ENCODE peak calls at places on chromosomes 5 and 9, in ten cellular contexts. K, X, I, O, W, P, L, A, G and Y are unnamed samples.

GRCh38 chr9:114011313-114011712 is 66.8 kb downstream of the AMBP start:
- DNase-seq in K (no peak), X (no peak), I (no peak), O (no peak), W (no peak), P (no peak), L (no peak), A (no peak), G (no peak), Y (no peak)

GRCh38 chr9:98580956-98581355 is 127.8 kb downstream of the GABBR2 start:
- DNase-seq in K (peak), X (no peak), I (peak), O (no peak), W (no peak), P (no peak), L (no peak), A (no peak), G (no peak), Y (no peak)

GRCh38 chr5:181205735-181206401 is 872 bp upstream of the TRIM7 start:
- DNase-seq in K (peak), X (peak), I (no peak), O (no peak), W (no peak), P (peak), L (no peak), A (no peak), G (peak), Y (no peak)

GRCh38 chr9:105188746-105189145 is 55.7 kb upstream of the SLC44A1 start:
- DNase-seq in K (no peak), X (no peak), I (no peak), O (no peak), W (no peak), P (no peak), L (no peak), A (no peak), G (peak), Y (no peak)

GRCh38 chr9:116544896-116545295 is 142.2 kb upstream of the TRIM32 start:
- DNase-seq in K (no peak), X (no peak), I (no peak), O (no peak), W (no peak), P (no peak), L (no peak), A (no peak), G (no peak), Y (peak)

GRCh38 chr5:179146277-179146676 is 86.1 kb downstream of the ZNF354C start:
- DNase-seq in K (no peak), X (peak), I (no peak), O (no peak), W (no peak), P (no peak), L (no peak), A (no peak), G (no peak), Y (no peak)

GRCh38 chr9:20319641-20320337 is 302.5 kb downstream of the MLLT3 start:
- DNase-seq in K (no peak), X (no peak), I (no peak), O (no peak), W (peak), P (peak), L (no peak), A (no peak), G (peak), Y (no peak)

GRCh38 chr5:14305045-14305444 is 161.9 kb downstream of the TRIO start:
- DNase-seq in K (no peak), X (no peak), I (no peak), O (no peak), W (peak), P (peak), L (no peak), A (no peak), G (peak), Y (no peak)

GRCh38 chr9:13266172-13266571 is 13.3 kb downstream of the MPDZ start:
- DNase-seq in K (no peak), X (no peak), I (no peak), O (no peak), W (peak), P (peak), L (no peak), A (no peak), G (peak), Y (no peak)

GRCh38 chr5:113295111-113295539 is 139.7 kb downstream of the TSSK1B start:
- DNase-seq in K (no peak), X (no peak), I (no peak), O (no peak), W (peak), P (no peak), L (no peak), A (no peak), G (no peak), Y (no peak)

GRCh38 chr9:135221951-135222631 is 134.6 kb downstream of the OLFM1 start:
- DNase-seq in K (no peak), X (no peak), I (no peak), O (no peak), W (no peak), P (no peak), L (no peak), A (no peak), G (no peak), Y (no peak)

GRCh38 chr5:41843456-41844112 is 26.6 kb downstream of the OXCT1 start:
- DNase-seq in K (peak), X (no peak), I (no peak), O (peak), W (peak), P (peak), L (no peak), A (no peak), G (peak), Y (no peak)

GRCh38 chr9:81604306-81605153 is 84.8 kb downstream of the TLE1 start:
- DNase-seq in K (no peak), X (no peak), I (no peak), O (no peak), W (no peak), P (no peak), L (no peak), A (no peak), G (no peak), Y (no peak)

GRCh38 chr9:72911816-72912215 is 41.0 kb downstream of the ALDH1A1 start:
- DNase-seq in K (no peak), X (no peak), I (no peak), O (no peak), W (no peak), P (no peak), L (no peak), A (no peak), G (no peak), Y (no peak)

GRCh38 chr9:137723396-137724113 is 104.8 kb downstream of the EHMT1 start:
- DNase-seq in K (no peak), X (no peak), I (no peak), O (no peak), W (no peak), P (no peak), L (no peak), A (no peak), G (no peak), Y (no peak)

GRCh38 chr5:147939431-147940114 is 33.2 kb upstream of the C5orf46 start:
- DNase-seq in K (no peak), X (no peak), I (no peak), O (no peak), W (peak), P (no peak), L (no peak), A (peak), G (peak), Y (no peak)

GRCh38 chr5:137119321-137119720 is 379.8 kb downstream of the SPOCK1 start:
- DNase-seq in K (no peak), X (no peak), I (no peak), O (no peak), W (peak), P (no peak), L (no peak), A (no peak), G (no peak), Y (no peak)